ENCODE peak calls at places on chromosomes 5 and 9, in six cellular contexts. Z is IMR-90; P is small intestine; D is RWPE1; L is CD4-positive, alpha-beta memory T cell; B is nucleus accumbens. F is an unnamed sample.

GRCh38 chr9:134590240-134591081 is 51.1 kb upstream of the COL5A1 start:
- DNase-seq in Z (no peak), P (no peak), D (no peak), L (no peak), B (no peak), F (no peak)

GRCh38 chr5:146647656-146648199 is 131.7 kb upstream of the GPR151 start:
- DNase-seq in Z (no peak), P (no peak), D (no peak), L (no peak), B (no peak), F (no peak)

GRCh38 chr9:136284951-136285350 is 18.9 kb downstream of the CCDC187 start:
- DNase-seq in Z (no peak), P (no peak), D (no peak), L (no peak), B (no peak), F (no peak)

GRCh38 chr5:145687943-145688342 is 147.2 kb downstream of the PRELID2 start:
- DNase-seq in Z (no peak), P (no peak), D (no peak), L (no peak), B (no peak), F (no peak)

GRCh38 chr5:125180222-125180621 is 433.8 kb upstream of the ZNF608 start:
- DNase-seq in Z (peak; percentile 37), P (no peak), D (no peak), L (no peak), B (no peak), F (no peak)

GRCh38 chr9:93597871-93598646 is 21.7 kb downstream of the PHF2 start:
- DNase-seq in Z (no peak), P (no peak), D (no peak), L (no peak), B (no peak), F (no peak)

GRCh38 chr9:91885746-91886432 is 64.1 kb downstream of the ROR2 start:
- DNase-seq in Z (no peak), P (no peak), D (no peak), L (no peak), B (no peak), F (no peak)

GRCh38 chr9:135908334-135909204 is 1.2 kb upstream of the CAMSAP1 start:
- DNase-seq in Z (no peak), P (no peak), D (no peak), L (no peak), B (no peak), F (no peak)

GRCh38 chr5:126732716-126733115 is 44.2 kb upstream of the LMNB1 start:
- DNase-seq in Z (no peak), P (no peak), D (no peak), L (no peak), B (no peak), F (no peak)

GRCh38 chr5:166088389-166089039 is 2202.9 kb upstream of the WWC1 start:
- DNase-seq in Z (no peak), P (no peak), D (no peak), L (no peak), B (no peak), F (no peak)

GRCh38 chr9:83477571-83477970 is 60.6 kb downstream of the FRMD3 start:
- DNase-seq in Z (no peak), P (no peak), D (no peak), L (no peak), B (no peak), F (no peak)

GRCh38 chr9:27151693-27152397 is 42.8 kb downstream of the TEK start:
- DNase-seq in Z (peak; percentile 53), P (no peak), D (peak; percentile 38), L (no peak), B (no peak), F (no peak)

GRCh38 chr9:81183763-81184162 is 505.6 kb downstream of the TLE1 start:
- DNase-seq in Z (peak; percentile 86), P (no peak), D (no peak), L (no peak), B (no peak), F (no peak)

GRCh38 chr5:153617190-153617589 is 126.7 kb downstream of the GRIA1 start:
- DNase-seq in Z (peak; percentile 63), P (no peak), D (no peak), L (no peak), B (no peak), F (no peak)

GRCh38 chr5:180291234-180291940 is 496 bp downstream of the MAPK9 start:
- DNase-seq in Z (no peak), P (no peak), D (peak; percentile 27), L (no peak), B (no peak), F (no peak)

F was measured in A549.